ENCODE peak calls at places on chromosomes 6 and 20, in nine cellular contexts. T is IMR-90, X is HCT116, M is brain microvascular endothelial cell, B is lung, P is psoas muscle, J is A549, V is endodermal cell, R is tibial nerve. Z is an unnamed sample.

GRCh38 chr6:99130897-99131873 is 183.4 kb upstream of the FBXL4 start:
- DNase-seq in T (no peak), X (no peak), M (no peak), B (no peak), P (no peak), J (no peak), V (peak), R (no peak), Z (no peak)

GRCh38 chr6:125294925-125295324 is 6.8 kb downstream of the HDDC2 start:
- DNase-seq in T (no peak), X (no peak), M (no peak), B (no peak), P (no peak), J (no peak), V (no peak), R (no peak), Z (peak)

GRCh38 chr20:58331961-58332551 is 22.5 kb downstream of the RAB22A start:
- DNase-seq in T (no peak), X (no peak), M (no peak), B (no peak), P (no peak), J (no peak), V (peak), R (no peak), Z (no peak)

GRCh38 chr6:34143884-34144580 is 1.9 kb downstream of the GRM4 start:
- DNase-seq in T (no peak), X (no peak), M (no peak), B (no peak), P (no peak), J (peak), V (peak), R (no peak), Z (peak)

GRCh38 chr6:3665608-3666007 is 85.9 kb downstream of the PXDC1 start:
- DNase-seq in T (no peak), X (no peak), M (no peak), B (no peak), P (no peak), J (no peak), V (no peak), R (no peak), Z (no peak)

GRCh38 chr6:49342410-49342809 is 120.6 kb downstream of the MMUT start:
- DNase-seq in T (no peak), X (no peak), M (no peak), B (no peak), P (no peak), J (no peak), V (peak), R (no peak), Z (no peak)

GRCh38 chr20:4136967-4137334 is 121.6 kb upstream of the RNF24 start:
- DNase-seq in T (no peak), X (no peak), M (no peak), B (no peak), P (no peak), J (no peak), V (no peak), R (no peak), Z (no peak)

GRCh38 chr6:169173532-169174268 is 79.9 kb downstream of the THBS2 start:
- DNase-seq in T (peak), X (no peak), M (no peak), B (peak), P (no peak), J (no peak), V (no peak), R (no peak), Z (no peak)

GRCh38 chr6:9789201-9789600 is 625.7 kb downstream of the TFAP2A start:
- DNase-seq in T (peak), X (no peak), M (peak), B (no peak), P (no peak), J (no peak), V (peak), R (no peak), Z (no peak)

GRCh38 chr20:23971320-23971719 is 17.3 kb downstream of the GGTLC1 start:
- DNase-seq in T (no peak), X (no peak), M (no peak), B (no peak), P (no peak), J (no peak), V (no peak), R (no peak), Z (no peak)

GRCh38 chr6:34970487-34970886 is 81.4 kb downstream of the ANKS1A start:
- DNase-seq in T (peak), X (no peak), M (no peak), B (no peak), P (no peak), J (no peak), V (no peak), R (no peak), Z (no peak)

GRCh38 chr20:7967199-7967844 is 27.1 kb upstream of the HAO1 start:
- DNase-seq in T (peak), X (no peak), M (peak), B (no peak), P (no peak), J (no peak), V (no peak), R (peak), Z (no peak)

GRCh38 chr6:85002847-85003246 is 238.4 kb upstream of the TBX18 start:
- DNase-seq in T (no peak), X (no peak), M (no peak), B (no peak), P (no peak), J (no peak), V (no peak), R (no peak), Z (no peak)

GRCh38 chr6:1551236-1551635 is 58.5 kb upstream of the FOXC1 start:
- DNase-seq in T (no peak), X (no peak), M (no peak), B (no peak), P (no peak), J (no peak), V (no peak), R (no peak), Z (no peak)

GRCh38 chr6:1554881-1555569 is 54.7 kb upstream of the FOXC1 start:
- DNase-seq in T (peak), X (no peak), M (peak), B (peak), P (peak), J (peak), V (peak), R (peak), Z (peak)

GRCh38 chr6:1554241-1554880 is 55.4 kb upstream of the FOXC1 start:
- DNase-seq in T (no peak), X (no peak), M (no peak), B (no peak), P (no peak), J (peak), V (no peak), R (no peak), Z (no peak)

GRCh38 chr6:1553562-1554088 is 56.1 kb upstream of the FOXC1 start:
- DNase-seq in T (no peak), X (no peak), M (no peak), B (no peak), P (no peak), J (no peak), V (no peak), R (no peak), Z (no peak)

DNA sequence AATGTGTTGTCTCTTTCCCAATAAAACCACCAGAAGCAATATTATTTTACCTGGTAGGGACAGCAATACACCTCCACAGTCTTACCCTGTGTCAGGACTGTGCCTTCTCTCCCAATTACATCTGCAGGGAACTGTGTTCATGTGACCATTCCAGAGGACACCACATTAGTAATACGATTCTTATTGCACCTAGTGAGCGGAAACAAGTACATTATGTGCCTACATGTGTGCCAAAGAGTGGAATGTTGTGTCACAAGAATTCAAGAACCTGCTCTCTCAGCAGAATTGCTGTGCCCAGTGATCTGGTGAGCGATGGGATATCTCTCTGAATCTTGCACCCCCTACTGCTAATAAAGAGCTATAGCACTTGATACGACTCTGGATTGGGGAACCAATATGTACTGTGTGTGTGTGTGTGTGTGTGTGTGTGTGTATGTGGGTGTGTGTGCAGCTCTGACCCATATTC is 57.4 kb upstream of the FOXC1 start:
- DNase-seq in T (peak), X (peak), M (peak), B (no peak), P (no peak), J (peak), V (no peak), R (no peak), Z (no peak)
- TF ChIP-seq CTCF in T (peak), X (peak), M (peak), B (no peak), P (no peak), J (peak), V (peak), R (no peak), Z (no peak)

DNA sequence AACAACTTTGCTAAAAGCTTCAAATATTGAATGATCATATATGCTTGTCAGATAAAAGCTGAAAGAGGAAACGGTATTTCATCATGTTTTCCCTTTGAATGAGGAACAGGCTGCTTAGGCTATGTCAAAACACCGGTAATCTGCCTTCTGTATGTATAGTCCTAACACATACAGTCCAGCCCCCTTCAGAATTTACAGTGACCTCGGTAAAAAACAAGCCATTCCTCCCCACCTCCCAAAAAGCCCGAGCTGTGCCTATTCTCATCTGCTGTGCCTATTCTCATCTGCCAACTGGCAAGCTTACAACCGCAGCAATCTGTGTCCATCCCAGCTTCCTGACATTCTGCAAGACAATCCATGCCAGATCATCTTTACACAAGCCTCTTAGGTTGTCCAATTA is 26.8 kb upstream of the UBE2J1 start:
- DNase-seq in T (no peak), X (no peak), M (no peak), B (no peak), P (no peak), J (no peak), V (no peak), R (no peak), Z (no peak)
- H3K27ac ChIP-seq in T (no peak), X (no peak), M (no peak), B (no peak), P (peak), J (no peak), V (no peak), R (no peak), Z (no peak)

GRCh38 chr6:107107791-107108190 is 7.5 kb downstream of the BEND3 start:
- DNase-seq in T (no peak), X (no peak), M (no peak), B (no peak), P (no peak), J (no peak), V (no peak), R (no peak), Z (no peak)

GRCh38 chr6:107113460-107114212 is 1.7 kb downstream of the BEND3 start:
- DNase-seq in T (no peak), X (no peak), M (no peak), B (no peak), P (no peak), J (no peak), V (peak), R (no peak), Z (peak)

GRCh38 chr6:107106165-107106564 is 9.2 kb downstream of the BEND3 start:
- DNase-seq in T (no peak), X (no peak), M (no peak), B (no peak), P (no peak), J (no peak), V (peak), R (no peak), Z (no peak)

GRCh38 chr6:107108201-107108890 is 7.0 kb downstream of the BEND3 start:
- DNase-seq in T (no peak), X (no peak), M (peak), B (no peak), P (no peak), J (no peak), V (peak), R (no peak), Z (no peak)

DNA sequence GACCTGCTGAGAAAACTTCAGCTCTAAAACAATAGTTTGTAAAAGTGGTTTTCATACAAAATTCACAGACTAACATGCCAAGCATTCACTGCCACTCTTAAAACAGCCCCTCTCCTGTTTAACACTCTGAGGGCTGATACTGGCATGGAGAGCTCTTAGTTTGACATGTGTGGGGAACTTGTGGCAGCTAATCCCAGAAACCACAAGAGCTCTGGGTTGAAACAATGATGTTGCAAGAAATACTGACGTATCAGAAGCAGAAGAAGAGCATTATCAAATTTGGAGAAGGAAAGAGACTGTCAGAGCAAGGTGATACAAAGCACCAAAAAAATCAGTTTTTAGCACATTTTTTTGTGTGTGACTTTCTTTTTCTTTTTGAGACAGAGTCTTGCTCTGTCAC is 5.1 kb downstream of the BEND3 start:
- DNase-seq in T (no peak), X (no peak), M (no peak), B (no peak), P (no peak), J (no peak), V (peak), R (no peak), Z (no peak)
- TF ChIP-seq CTCF in T (no peak), X (no peak), M (no peak), B (no peak), P (no peak), J (no peak), V (no peak), R (no peak), Z (no peak)

DNA sequence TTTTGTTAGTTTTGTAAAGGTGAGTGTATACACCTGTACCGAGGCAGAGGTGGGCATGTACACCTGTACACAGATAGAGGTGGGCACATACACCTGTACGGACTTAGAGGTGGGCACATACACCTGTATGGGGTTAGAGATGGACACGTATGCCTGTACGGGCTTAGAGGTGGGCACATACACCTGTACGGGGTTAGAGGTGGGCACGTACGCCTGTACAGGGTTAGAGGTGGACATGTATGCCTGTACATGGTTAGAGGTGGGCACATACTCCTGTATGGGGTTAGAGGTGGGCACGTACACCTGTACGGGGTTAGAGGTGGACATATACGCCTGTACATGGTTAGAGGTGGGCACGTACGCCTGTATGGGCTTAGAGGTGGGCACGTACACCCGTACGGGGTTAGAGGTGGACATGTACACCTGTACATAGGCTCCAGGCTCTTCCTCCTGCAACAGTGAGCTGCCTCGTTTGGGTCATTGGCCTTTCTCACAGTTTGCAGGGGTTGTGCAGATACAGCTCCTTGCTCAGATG is 63.7 kb downstream of the PHACTR3 start:
- DNase-seq in T (no peak), X (no peak), M (no peak), B (no peak), P (no peak), J (no peak), V (no peak), R (no peak), Z (no peak)
- H3K27ac ChIP-seq in T (no peak), X (no peak), M (no peak), B (no peak), P (no peak), J (no peak), V (no peak), R (no peak), Z (no peak)

GRCh38 chr6:28124350-28124970 is at the start of gene ZSCAN16:
- DNase-seq in T (peak), X (peak), M (peak), B (peak), P (peak), J (peak), V (peak), R (peak), Z (peak)
- TF ChIP-seq CTCF in T (no peak), X (no peak), M (no peak), B (no peak), P (no peak), J (no peak), V (no peak), R (no peak), Z (no peak)

Z was measured in thyroid gland.